ENCODE peak calls at places on chromosomes 5 and 9, in four cellular contexts. B is substantia nigra; Q is CD8-positive, alpha-beta T cell; F is AG04450. A is an unnamed sample.

GRCh38 chr5:169914766-169915165 is 65.5 kb downstream of the INSYN2B start:
- DNase-seq in B (peak), Q (no peak), F (no peak), A (no peak)

GRCh38 chr9:133920471-133920870 is 71.7 kb downstream of the VAV2 start:
- DNase-seq in B (no peak), Q (no peak), F (no peak), A (no peak)

GRCh38 chr9:130995399-130995941 is 13.5 kb upstream of the LAMC3 start:
- DNase-seq in B (peak), Q (no peak), F (no peak), A (no peak)

GRCh38 chr5:149860801-149861322 is 83.7 kb downstream of the PDE6A start:
- DNase-seq in B (no peak), Q (no peak), F (no peak), A (no peak)

GRCh38 chr9:131593936-131594665 is 48.8 kb downstream of the PRRT1B start:
- DNase-seq in B (no peak), Q (no peak), F (no peak), A (no peak)

GRCh38 chr9:126592461-126592860 is 21.3 kb upstream of the LMX1B start:
- DNase-seq in B (no peak), Q (no peak), F (no peak), A (no peak)

GRCh38 chr9:37034938-37035471 is 937 bp upstream of the PAX5 start:
- DNase-seq in B (no peak), Q (no peak), F (no peak), A (no peak)

GRCh38 chr5:170738840-170739239 is 44.7 kb upstream of the GABRP start:
- DNase-seq in B (no peak), Q (no peak), F (no peak), A (no peak)

GRCh38 chr9:133845659-133845947 is 107.5 kb upstream of the SARDH start:
- DNase-seq in B (no peak), Q (no peak), F (no peak), A (no peak)

GRCh38 chr5:2879701-2880100 is 128.2 kb upstream of the IRX2 start:
- DNase-seq in B (no peak), Q (no peak), F (no peak), A (no peak)

GRCh38 chr5:36836831-36837230 is 39.7 kb upstream of the NIPBL start:
- DNase-seq in B (no peak), Q (no peak), F (no peak), A (no peak)

GRCh38 chr5:65482727-65483473 is 1.2 kb upstream of the ADAMTS6 start:
- DNase-seq in B (no peak), Q (no peak), F (no peak), A (no peak)

GRCh38 chr5:57307516-57307915 is 133.7 kb downstream of the GPBP1 start:
- DNase-seq in B (no peak), Q (no peak), F (no peak), A (no peak)

GRCh38 chr5:126079266-126079665 is 343.9 kb upstream of the GRAMD2B start:
- DNase-seq in B (no peak), Q (no peak), F (no peak), A (no peak)

GRCh38 chr5:133950821-133951612 is 17.4 kb downstream of the C5orf15 start:
- DNase-seq in B (no peak), Q (no peak), F (no peak), A (no peak)

GRCh38 chr5:138339086-138339456 is 1.0 kb downstream of the FAM53C start:
- DNase-seq in B (peak), Q (no peak), F (no peak), A (no peak)

GRCh38 chr5:159737263-159737662 is 179.0 kb upstream of the ADRA1B start:
- DNase-seq in B (no peak), Q (no peak), F (no peak), A (no peak)

GRCh38 chr5:109655841-109656240 is 33.9 kb upstream of the MAN2A1 start:
- DNase-seq in B (no peak), Q (no peak), F (no peak), A (no peak)

GRCh38 chr5:101932599-101932998 is 363.5 kb downstream of the SLCO4C1 start:
- DNase-seq in B (no peak), Q (no peak), F (no peak), A (no peak)

GRCh38 chr9:3756071-3756470 is 230.3 kb upstream of the RFX3 start:
- DNase-seq in B (no peak), Q (no peak), F (no peak), A (no peak)

GRCh38 chr5:38807570-38808461 is 38.0 kb upstream of the OSMR start:
- DNase-seq in B (no peak), Q (no peak), F (no peak), A (no peak)

GRCh38 chr9:112783551-112783954 is 33.0 kb downstream of the SNX30 start:
- DNase-seq in B (no peak), Q (no peak), F (no peak), A (no peak)

GRCh38 chr5:132495063-132495671 is 4.6 kb upstream of the IRF1 start:
- DNase-seq in B (peak), Q (peak), F (no peak), A (no peak)

GRCh38 chr5:36875051-36875788 is 1.3 kb upstream of the NIPBL start:
- DNase-seq in B (peak), Q (peak), F (no peak), A (peak)

GRCh38 chr5:95620030-95620869 is at the start of gene GPR150:
- DNase-seq in B (no peak), Q (peak), F (no peak), A (peak)

GRCh38 chr9:69173891-69174644 is at the start of gene TJP2:
- DNase-seq in B (peak), Q (peak), F (no peak), A (peak)

DNA sequence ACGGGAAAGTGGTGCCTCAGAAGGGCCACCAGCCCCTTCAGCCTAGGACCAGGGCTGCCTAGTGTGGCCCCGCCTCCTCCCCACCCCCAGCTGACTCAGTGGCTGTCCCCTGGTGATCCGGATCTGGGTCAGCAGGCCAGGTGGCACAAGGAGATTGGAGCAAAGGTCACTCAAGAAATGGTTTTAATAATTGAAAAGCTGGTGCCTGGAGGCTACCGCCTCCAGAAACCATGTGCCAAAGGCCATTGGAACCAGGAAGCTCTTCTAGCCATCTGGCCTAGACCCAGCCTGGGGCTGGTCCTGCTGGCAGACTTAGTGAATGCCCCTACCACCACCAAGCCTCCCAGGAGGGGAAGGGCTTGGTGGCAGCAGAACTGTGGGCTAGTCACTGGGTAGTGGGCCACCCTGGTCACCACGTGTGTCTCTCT is 1.5 kb downstream of the ST6GALNAC4 start:
- DNase-seq in B (no peak), Q (no peak), F (no peak), A (no peak)
- H3K27ac ChIP-seq in B (no peak), Q (peak), F (no peak), A (no peak)

DNA sequence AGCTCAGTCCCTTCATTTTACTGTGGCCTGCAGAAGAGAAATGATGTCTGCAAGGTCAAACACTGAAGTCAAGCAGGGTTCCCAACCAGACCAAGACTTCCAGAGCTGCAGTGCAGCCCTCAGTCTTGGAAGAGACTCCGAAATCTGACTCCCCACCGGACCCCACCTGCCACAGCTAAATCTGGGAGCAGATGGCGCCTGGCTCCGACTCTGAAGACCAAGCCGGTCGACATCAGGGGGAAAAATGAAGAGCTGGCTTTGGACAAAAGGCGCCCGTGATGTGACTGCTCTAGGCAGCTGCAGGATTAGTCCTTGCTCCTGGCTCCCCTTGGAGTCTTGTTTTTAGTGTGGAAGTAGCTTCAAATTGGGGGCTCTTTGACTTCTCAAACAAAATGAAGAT is 72.4 kb upstream of the ZNF622 start:
- DNase-seq in B (no peak), Q (no peak), F (no peak), A (no peak)
- H3K27ac ChIP-seq in B (peak), Q (no peak), F (no peak), A (no peak)

GRCh38 chr9:110185806-110186205 is 22.2 kb downstream of the C9orf152 start:
- DNase-seq in B (no peak), Q (no peak), F (no peak), A (no peak)

GRCh38 chr9:110186254-110186653 is 21.7 kb downstream of the C9orf152 start:
- DNase-seq in B (no peak), Q (no peak), F (no peak), A (no peak)

GRCh38 chr9:110189559-110190311 is 18.2 kb downstream of the C9orf152 start:
- DNase-seq in B (no peak), Q (no peak), F (no peak), A (no peak)

GRCh38 chr9:110189001-110189400 is 19.0 kb downstream of the C9orf152 start:
- DNase-seq in B (peak), Q (no peak), F (no peak), A (no peak)

DNA sequence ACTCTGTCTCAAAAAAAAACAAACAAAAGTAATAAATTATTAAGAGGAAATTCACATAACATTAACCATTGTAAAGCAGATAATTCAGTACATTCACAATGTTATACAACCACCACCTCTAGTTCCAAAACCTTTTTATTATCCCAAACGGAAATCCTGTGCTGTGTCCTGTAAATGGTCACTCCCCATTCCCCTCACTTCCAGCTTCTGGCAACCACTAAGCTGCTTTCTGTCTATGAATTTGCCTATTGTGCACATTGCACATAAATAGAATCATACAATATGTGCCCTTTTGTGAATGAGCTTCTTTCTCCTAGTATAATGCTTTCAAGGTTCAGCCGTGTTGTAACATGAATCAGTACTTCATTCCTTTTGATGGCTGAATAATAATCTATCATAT is 20.8 kb downstream of the C9orf152 start:
- DNase-seq in B (no peak), Q (no peak), F (no peak), A (no peak)
- H3K27ac ChIP-seq in B (no peak), Q (no peak), F (no peak), A (no peak)

GRCh38 chr9:86321373-86321772 is 32.8 kb downstream of the TUT7 start:
- DNase-seq in B (no peak), Q (no peak), F (peak), A (no peak)
- H3K27ac ChIP-seq in B (no peak), Q (no peak), F (peak), A (no peak)

A was measured in effector memory CD4-positive, alpha-beta T cell.